ENCODE peak calls at places on chromosomes 3 and 15, in six cellular contexts. G is HCT116, R is HepG2, I is H1, Q is GM12878, A is K562. Z is an unnamed sample.

GRCh38 chr3:66104535-66104934 is 65.8 kb upstream of the MAGI1 start:
- DNase-seq in I (no peak), G (no peak), A (no peak), R (no peak), Q (no peak), Z (no peak)

GRCh38 chr15:43253431-43254403 is 13.0 kb downstream of the TGM5 start:
- DNase-seq in A (no peak), I (no peak), Q (peak; percentile 89), R (no peak), G (no peak), Z (no peak)

GRCh38 chr15:63061971-63062370 is 19.4 kb downstream of the TPM1 start:
- DNase-seq in I (no peak), A (no peak), G (no peak), R (no peak), Q (no peak), Z (no peak)

GRCh38 chr3:148075829-148076716 is 621.6 kb upstream of the AGTR1 start:
- DNase-seq in A (no peak), Q (no peak), G (peak; percentile 38), I (peak; percentile 7), R (peak; percentile 16), Z (peak; percentile 36)

GRCh38 chr15:59282515-59283337 is 76.1 kb downstream of the LDHAL6B start:
- DNase-seq in A (no peak), G (no peak), Q (no peak), I (no peak), R (peak; percentile 36), Z (no peak)

GRCh38 chr3:47512416-47513124 is 942 bp downstream of the ELP6 start:
- DNase-seq in R (no peak), I (no peak), G (no peak), Q (no peak), A (peak; percentile 35), Z (no peak)

GRCh38 chr3:195820901-195821300 is 9.2 kb upstream of the MUC4 start:
- DNase-seq in G (no peak), I (no peak), Q (no peak), R (no peak), A (no peak), Z (no peak)

GRCh38 chr3:185631508-185632206 is 45.6 kb downstream of the SENP2 start:
- DNase-seq in I (no peak), G (peak; percentile 4), A (no peak), R (no peak), Q (no peak), Z (no peak)

GRCh38 chr3:40800343-40800742 is 275.6 kb downstream of the ZNF621 start:
- DNase-seq in R (peak; percentile 57), Q (no peak), G (peak; percentile 2), I (peak; percentile 31), A (no peak), Z (peak; percentile 57)

GRCh38 chr3:173138031-173138430 is 3.0 kb downstream of the SPATA16 start:
- DNase-seq in I (no peak), Q (no peak), A (no peak), R (no peak), G (no peak), Z (no peak)

GRCh38 chr3:81920805-81921204 is 159.4 kb upstream of the GBE1 start:
- DNase-seq in A (no peak), I (no peak), Q (no peak), R (no peak), G (no peak), Z (no peak)

GRCh38 chr3:32681811-32682210 is 3.2 kb upstream of the CNOT10 start:
- DNase-seq in G (no peak), R (no peak), I (no peak), Q (no peak), A (no peak), Z (no peak)

GRCh38 chr3:191329654-191330308 is 545 bp downstream of the UTS2B start:
- DNase-seq in R (peak; percentile 29), Q (no peak), G (no peak), A (peak; percentile 28), I (no peak), Z (no peak)

GRCh38 chr3:39533226-39533625 is 65.7 kb downstream of the MOBP start:
- DNase-seq in R (no peak), G (no peak), Q (no peak), A (no peak), I (no peak), Z (no peak)

GRCh38 chr3:99686955-99687612 is 48.7 kb downstream of the COL8A1 start:
- DNase-seq in I (no peak), A (peak; percentile 30), R (peak; percentile 23), G (peak; percentile 51), Q (no peak), Z (peak; percentile 63)

GRCh38 chr15:85316244-85316934 is 64.0 kb upstream of the AKAP13 start:
- DNase-seq in A (no peak), R (peak; percentile 14), G (peak; percentile 18), I (no peak), Q (no peak), Z (no peak)

GRCh38 chr3:72679540-72680198 is 168.6 kb downstream of the SHQ1 start:
- DNase-seq in G (no peak), I (no peak), R (no peak), Q (no peak), A (no peak), Z (no peak)

GRCh38 chr15:75043509-75044257 is 20.3 kb downstream of the PPCDC start:
- DNase-seq in I (no peak), G (no peak), Q (peak; percentile 93), R (peak; percentile 96), A (peak; percentile 91), Z (no peak)

GRCh38 chr3:13217736-13218540 is 144.7 kb upstream of the IQSEC1 start:
- DNase-seq in Q (no peak), A (no peak), R (peak; percentile 50), G (peak; percentile 47), I (peak; percentile 21), Z (peak; percentile 15)

GRCh38 chr3:45225465-45226205 is 452 bp downstream of the TMEM158 start:
- DNase-seq in R (no peak), I (no peak), G (no peak), A (peak; percentile 48), Q (no peak), Z (no peak)

GRCh38 chr3:45227131-45227819 is 1.2 kb upstream of the TMEM158 start:
- DNase-seq in G (no peak), I (no peak), A (peak; percentile 51), Q (no peak), R (no peak), Z (no peak)

GRCh38 chr3:45224824-45225464 is 1.1 kb downstream of the TMEM158 start:
- DNase-seq in R (peak; percentile 40), I (peak; percentile 31), A (peak; percentile 82), Q (no peak), G (no peak), Z (peak; percentile 68)

GRCh38 chr3:45226206-45226915 is at the start of gene TMEM158:
- DNase-seq in Q (no peak), I (no peak), A (peak; percentile 98), G (no peak), R (peak; percentile 30), Z (no peak)

DNA sequence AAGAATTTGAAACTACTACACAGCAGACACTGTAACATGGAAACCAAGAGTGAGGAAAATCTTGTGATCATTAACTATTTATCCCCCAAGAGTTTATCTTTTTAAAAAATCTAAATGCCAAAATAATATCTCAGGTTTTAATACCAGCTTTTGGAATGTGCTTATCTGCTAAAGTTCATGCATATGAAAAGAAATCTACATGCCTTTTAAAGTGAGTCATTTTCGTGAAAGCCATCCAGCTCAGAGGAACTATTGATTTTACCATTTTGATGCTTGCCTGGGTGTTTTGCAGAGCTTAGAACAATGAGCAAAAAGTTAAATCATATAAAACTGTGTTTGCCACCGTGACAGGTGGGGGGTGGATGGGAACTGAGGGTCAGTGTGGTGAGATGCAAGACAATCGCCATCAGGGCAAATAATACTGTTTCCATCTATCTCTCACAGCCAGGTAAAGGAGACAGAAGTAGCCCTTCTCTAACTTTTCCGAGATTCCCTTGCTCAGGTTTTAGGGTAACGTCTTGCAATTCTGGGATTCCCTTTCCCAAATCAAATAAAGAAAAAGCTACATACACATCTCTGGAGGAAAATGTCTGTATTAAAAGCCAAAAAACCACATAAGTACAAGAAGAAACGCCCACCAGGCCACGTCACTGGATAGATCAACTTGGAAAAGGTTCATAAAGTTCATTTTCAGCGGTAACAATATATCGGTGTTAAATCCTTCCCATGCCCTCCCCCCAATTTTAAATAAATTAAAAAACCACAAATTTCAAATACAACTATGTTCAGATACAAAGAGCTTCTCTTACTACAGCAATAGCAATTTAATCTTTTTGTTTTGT is 2.0 kb downstream of the TMEM158 start:
- DNase-seq in R (no peak), Q (no peak), A (no peak), I (no peak), G (no peak), Z (no peak)
- H3K27me3 ChIP-seq in R (peaks cover 65% of the 10 kb centered on the region), Q (peaks cover 13% of the 10 kb centered on the region), A (peaks cover 4% of the 10 kb centered on the region), I (no peaks in the 10 kb centered on the region), G (no peaks in the 10 kb centered on the region), Z (peaks cover 12% of the 10 kb centered on the region)

GRCh38 chr3:294096-294495 is 97.5 kb downstream of the CHL1 start:
- DNase-seq in A (no peak), Q (no peak), G (no peak), R (no peak), I (no peak), Z (no peak)
- TF ChIP-seq ZNF274 in A (no peak), Q (no peak), G (no peak), R (no peak), I (no peak), Z (no peak)

GRCh38 chr15:56492786-56493555 is 28.0 kb upstream of the MNS1 start:
- DNase-seq in R (no peak), Q (no peak), I (no peak), A (no peak), G (no peak), Z (no peak)

GRCh38 chr15:56495050-56495449 is 30.1 kb upstream of the MNS1 start:
- DNase-seq in I (no peak), G (no peak), R (no peak), Q (no peak), A (no peak), Z (no peak)

GRCh38 chr15:56496635-56497034 is 31.7 kb upstream of the MNS1 start:
- DNase-seq in A (peak; percentile 65), I (no peak), R (peak; percentile 60), Q (peak; percentile 31), G (peak; percentile 67), Z (peak; percentile 42)

GRCh38 chr15:56490461-56490860 is 25.5 kb upstream of the MNS1 start:
- DNase-seq in Q (no peak), R (peak; percentile 15), I (no peak), A (no peak), G (no peak), Z (no peak)

DNA sequence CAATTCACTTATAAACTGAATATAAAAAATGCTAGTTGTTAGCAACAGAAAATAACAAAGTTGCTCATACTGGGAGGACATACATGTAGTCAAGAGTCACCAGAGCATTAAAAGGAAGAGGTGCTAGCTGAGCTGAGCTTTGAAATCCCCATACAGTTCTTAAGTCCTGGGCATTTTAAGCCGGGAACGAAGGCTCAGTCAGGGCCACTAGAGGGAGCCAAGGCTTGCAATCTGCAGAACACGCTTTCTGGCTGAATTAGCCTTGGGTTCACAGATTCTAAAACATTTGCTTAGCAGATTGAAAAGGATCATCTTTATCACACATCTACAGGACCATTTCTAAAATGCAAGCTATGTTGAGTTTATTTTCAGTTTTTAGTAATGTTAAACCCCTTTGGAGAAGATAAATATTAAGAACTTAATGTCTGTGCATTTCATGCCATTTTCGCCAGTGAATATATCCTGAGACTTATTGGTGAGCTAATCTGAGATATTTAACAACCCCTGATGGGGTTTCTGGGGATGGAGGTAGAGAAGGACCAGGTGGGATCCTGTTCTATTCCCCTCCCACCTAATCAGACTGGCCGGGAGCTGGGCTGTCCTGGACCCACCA is 26.3 kb upstream of the MNS1 start:
- DNase-seq in G (peak; percentile 71), I (peak; percentile 68), A (peak; percentile 71), R (peak; percentile 54), Q (peak; percentile 28), Z (peak; percentile 59)
- H3K9ac ChIP-seq in G (no peak overlapping the region), I (no peak overlapping the region), A (no peak overlapping the region), R (no peak overlapping the region), Q (no peak overlapping the region), Z (no peak overlapping the region)

GRCh38 chr15:66252411-66253295 is 897 bp downstream of the MEGF11 start:
- DNase-seq in G (peak; percentile 27), A (peak; percentile 76), R (peak; percentile 7), I (no peak), Q (no peak), Z (no peak)
- H3K27me3 ChIP-seq in G (peaks cover 3% of the 10 kb centered on the region), A (peaks cover 52% of the 10 kb centered on the region), R (peaks cover 87% of the 10 kb centered on the region), I (peaks cover 20% of the 10 kb centered on the region), Q (peaks cover 35% of the 10 kb centered on the region), Z (peaks cover 69% of the 10 kb centered on the region)

Z was measured in NT2/D1.